ENCODE peak calls at places on chromosomes 2 and 18, in ten cellular contexts. F, U, R, N, S, T, Y, B, V and D are unnamed samples.

GRCh38 chr2:149068996-149069888 is 30.7 kb downstream of the LYPD6B start:
- DNase-seq in S (no peak), U (peak; percentile 71), F (no peak), T (no peak), B (peak; percentile 49), N (no peak), Y (no peak), R (no peak), V (peak; percentile 51), D (no peak)

GRCh38 chr2:175577405-175577986 is 396.0 kb upstream of the ATP5MC3 start:
- DNase-seq in S (no peak), F (no peak), Y (no peak), T (no peak), R (no peak), B (no peak), V (no peak), N (no peak), U (no peak), D (no peak)

GRCh38 chr2:48504647-48505327 is 25.2 kb upstream of the STON1 start:
- DNase-seq in T (no peak), N (no peak), B (peak; percentile 85), R (no peak), V (no peak), Y (no peak), S (no peak), U (peak; percentile 81), F (no peak), D (no peak)

GRCh38 chr2:42108852-42109251 is 60.3 kb upstream of the EML4 start:
- DNase-seq in U (no peak), S (no peak), Y (no peak), F (no peak), B (no peak), R (no peak), V (no peak), N (no peak), T (no peak), D (no peak)

GRCh38 chr18:11750581-11751304 is 61.7 kb downstream of the GNAL start:
- DNase-seq in U (no peak), S (no peak), N (no peak), V (no peak), B (no peak), F (no peak), T (no peak), Y (no peak), R (no peak), D (no peak)

GRCh38 chr18:59308201-59309014 is 10.0 kb downstream of the CPLX4 start:
- DNase-seq in N (peak; percentile 80), V (peak; percentile 59), F (peak; percentile 81), U (peak; percentile 76), B (peak; percentile 62), T (peak; percentile 61), Y (peak; percentile 80), S (peak; percentile 90), R (peak; percentile 58), D (no peak)

GRCh38 chr18:7668392-7668791 is 101.3 kb downstream of the PTPRM start:
- DNase-seq in V (no peak), U (no peak), R (no peak), Y (no peak), N (no peak), S (peak; percentile 43), T (no peak), F (no peak), B (no peak), D (no peak)

GRCh38 chr2:149310349-149310748 is 20.0 kb upstream of the LYPD6 start:
- DNase-seq in F (no peak), Y (no peak), R (no peak), N (no peak), B (no peak), V (no peak), S (no peak), U (no peak), T (no peak), D (no peak)

GRCh38 chr2:28488083-28488482 is 7.8 kb upstream of the PLB1 start:
- DNase-seq in F (no peak), U (no peak), S (no peak), B (no peak), Y (no peak), R (no peak), N (no peak), T (no peak), V (no peak), D (no peak)

DNA sequence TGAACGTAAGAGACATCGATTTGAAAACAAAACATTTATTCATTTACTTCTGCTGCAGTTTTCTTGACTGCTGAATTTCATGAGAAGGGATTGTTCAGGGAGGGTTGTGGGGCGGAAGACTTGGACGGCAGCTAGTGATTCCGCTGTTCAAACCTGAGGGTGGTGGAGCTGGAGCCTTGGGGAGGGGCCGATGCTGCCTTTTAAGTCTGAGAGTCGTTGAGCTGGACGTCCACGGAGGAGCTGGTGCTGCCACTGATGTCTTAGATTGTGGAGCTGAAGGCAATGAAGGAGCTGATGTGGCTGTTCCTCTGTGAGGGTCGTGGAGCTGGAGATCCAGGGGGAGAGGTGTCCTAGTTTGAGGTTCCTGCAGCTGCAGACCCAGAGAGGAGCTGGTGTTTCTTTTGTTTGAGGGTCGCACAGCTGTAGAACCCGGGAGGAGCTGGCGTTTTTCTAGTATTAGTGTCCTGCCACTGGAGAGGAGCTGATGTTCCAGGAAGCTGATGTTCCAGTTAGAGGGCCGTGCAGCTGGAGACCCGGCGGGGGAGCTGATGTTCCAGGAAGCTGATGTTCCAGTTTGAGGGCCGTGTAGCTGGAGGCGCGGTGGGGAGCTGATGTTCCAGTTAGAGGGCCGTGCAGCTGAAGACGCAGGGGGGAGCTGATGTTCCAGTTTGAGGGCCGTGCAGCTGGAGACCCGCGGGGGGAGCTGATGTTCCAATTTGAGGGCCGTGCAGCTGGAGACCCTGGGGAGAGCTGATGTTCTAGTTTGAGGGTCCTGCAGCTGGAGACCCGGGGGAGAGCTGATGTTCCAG is 150.9 kb downstream of the RTP5 start:
- DNase-seq in F (no peak), R (no peak), T (no peak), Y (no peak), B (no peak), V (no peak), S (no peak), U (peak; percentile 39), N (peak; percentile 45), D (no peak)
- TF ChIP-seq CTCF in F (no peak), R (no peak), T (peak; percentile 5), Y (no peak), B (no peak), V (no peak), S (no peak), U (peak; percentile 19), N (no peak), D (no peak)

GRCh38 chr2:230631470-230631869 is 81.2 kb upstream of the CAB39 start:
- DNase-seq in V (no peak), T (no peak), S (no peak), F (no peak), R (no peak), N (no peak), Y (no peak), B (no peak), U (no peak), D (no peak)
- TF ChIP-seq CTCF in V (no peak), T (no peak), S (peak; percentile 25), F (no peak), R (no peak), N (no peak), Y (no peak), B (no peak), U (no peak), D (no peak)

DNA sequence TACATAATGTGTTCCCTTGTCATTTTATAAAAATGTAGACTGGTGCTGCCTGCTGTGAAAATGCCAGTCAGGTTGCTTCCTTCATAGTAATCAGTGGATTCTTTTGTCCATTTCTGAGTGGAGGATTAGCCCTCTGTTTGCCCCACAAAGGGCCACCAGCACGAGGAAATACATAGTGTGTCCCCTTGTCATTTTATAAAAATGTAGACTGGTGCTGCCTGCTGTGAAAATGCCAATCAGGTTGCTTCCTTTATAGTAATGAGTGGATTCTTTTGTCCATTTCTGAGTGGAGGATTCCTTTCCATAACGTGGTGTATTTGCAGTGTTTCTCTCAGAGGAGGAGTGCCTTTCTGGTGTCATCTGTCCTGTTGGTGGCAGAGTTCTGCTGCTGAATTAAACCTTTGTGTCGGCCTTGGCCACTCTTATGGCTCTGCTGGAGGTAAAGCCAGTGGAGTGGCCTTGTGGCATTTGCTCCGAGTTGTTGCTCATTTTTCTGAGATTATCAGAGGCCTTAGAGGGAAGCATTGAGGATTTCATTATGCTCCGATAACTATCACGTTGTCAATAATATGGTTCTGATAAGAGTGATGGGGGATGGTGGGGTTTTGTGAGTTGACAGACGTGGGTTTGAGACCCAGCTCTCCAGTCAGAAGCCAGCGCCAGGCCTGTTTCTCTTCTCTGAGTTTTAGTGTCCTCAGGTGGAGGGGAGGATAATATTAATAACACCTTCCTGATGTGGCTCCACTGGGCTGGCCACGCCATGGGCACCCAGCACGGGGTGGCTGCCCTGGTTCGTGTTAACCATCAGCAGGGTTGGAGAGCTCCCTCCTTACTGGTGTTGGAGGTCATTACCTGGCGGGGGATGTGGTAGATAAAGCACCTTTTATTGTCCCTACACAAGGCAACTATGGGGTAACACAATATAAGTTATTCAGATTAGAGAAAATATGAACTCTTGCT is 96.6 kb downstream of the NEDD4L start:
- DNase-seq in R (no peak), B (no peak), T (no peak), F (no peak), U (no peak), S (no peak), V (no peak), Y (no peak), N (no peak), D (no peak)
- TF ChIP-seq CTCF in R (no peak), B (no peak), T (no peak), F (no peak), U (no peak), S (no peak), V (no peak), Y (no peak), N (no peak), D (no peak)

GRCh38 chr2:10319892-10320574 is 17.3 kb downstream of the HPCAL1 start:
- DNase-seq in N (no peak), T (no peak), Y (no peak), U (no peak), B (no peak), S (no peak), V (no peak), F (no peak), R (no peak), D (no peak)

GRCh38 chr2:10316860-10317259 is 14.2 kb downstream of the HPCAL1 start:
- DNase-seq in F (no peak), U (no peak), V (no peak), N (no peak), S (no peak), T (no peak), Y (no peak), B (no peak), R (no peak), D (no peak)

GRCh38 chr2:10316336-10316735 is 13.6 kb downstream of the HPCAL1 start:
- DNase-seq in V (no peak), S (no peak), T (no peak), Y (no peak), U (peak; percentile 56), R (no peak), F (no peak), B (peak; percentile 42), N (no peak), D (no peak)

GRCh38 chr2:10318345-10318744 is 15.6 kb downstream of the HPCAL1 start:
- DNase-seq in T (no peak), S (no peak), N (no peak), R (no peak), F (no peak), B (no peak), U (no peak), V (no peak), Y (no peak), D (no peak)

DNA sequence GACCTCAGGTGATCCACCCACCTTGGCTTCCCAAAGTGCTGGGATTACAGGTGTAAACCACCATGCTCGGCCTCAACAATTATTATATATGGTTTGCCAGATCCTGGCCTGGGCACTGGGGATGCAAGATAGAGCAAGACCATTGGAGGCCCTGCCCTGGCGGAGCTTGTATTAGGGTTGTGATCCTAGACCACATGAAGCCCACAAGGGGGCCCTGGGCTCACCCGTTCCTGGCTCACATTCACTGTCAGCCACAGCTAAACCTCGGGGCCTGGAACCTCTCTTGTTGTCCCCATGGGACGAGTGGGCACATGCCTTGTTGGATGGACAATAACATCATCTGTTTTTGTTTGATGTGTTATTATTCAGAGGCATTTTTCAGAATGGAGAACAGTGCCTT is 14.9 kb downstream of the HPCAL1 start:
- DNase-seq in Y (no peak), U (no peak), F (peak; percentile 38), N (no peak), T (no peak), S (no peak), B (no peak), R (no peak), V (no peak), D (no peak)
- TF ChIP-seq CTCF in Y (no peak), U (no peak), F (no peak), N (no peak), T (no peak), S (no peak), B (no peak), R (no peak), V (no peak), D (no peak)